ENCODE peak calls at places on chromosome 20, in four cellular contexts. L is HepG2, G is suprapubic skin, W is stomach. R is an unnamed sample.

GRCh38 chr20:34111057-34111711 is 859 bp downstream of the EIF2S2 start:
- DNase-seq in L (no peak), G (peak; percentile 71), W (no peak), R (peak; percentile 18)

GRCh38 chr20:10547276-10548114 is 112.4 kb downstream of the SLX4IP start:
- DNase-seq in L (no peak), G (no peak), W (no peak), R (no peak)

GRCh38 chr20:2521369-2522305 is 12.9 kb upstream of the ZNF343 start:
- DNase-seq in L (peak; percentile 45), G (no peak), W (peak; percentile 42), R (peak; percentile 41)

GRCh38 chr20:50153153-50153499 is 397 bp downstream of the PEDS1 start:
- DNase-seq in L (no peak), G (no peak), W (no peak), R (peak; percentile 44)

GRCh38 chr20:53068241-53068640 is 96.1 kb downstream of the TSHZ2 start:
- DNase-seq in L (no peak), G (no peak), W (no peak), R (no peak)

GRCh38 chr20:10573273-10573950 is 100.4 kb downstream of the JAG1 start:
- DNase-seq in L (no peak), G (no peak), W (no peak), R (no peak)

GRCh38 chr20:50354690-50355592 is 155.2 kb upstream of the PTPN1 start:
- DNase-seq in L (no peak), G (no peak), W (no peak), R (peak; percentile 47)

GRCh38 chr20:62381202-62381797 is 5.6 kb upstream of the RPS21 start:
- DNase-seq in L (no peak), G (no peak), W (no peak), R (no peak)

GRCh38 chr20:45765980-45766379 is 25.7 kb downstream of the WFDC3 start:
- DNase-seq in L (no peak), G (no peak), W (no peak), R (no peak)

GRCh38 chr20:12358006-12358654 is 440.4 kb downstream of the BTBD3 start:
- DNase-seq in L (no peak), G (no peak), W (no peak), R (no peak)

GRCh38 chr20:2654384-2654822 is 2.0 kb downstream of the NOP56 start:
- DNase-seq in L (no peak), G (no peak), W (no peak), R (no peak)

GRCh38 chr20:54515788-54516324 is 40.5 kb downstream of the DOK5 start:
- DNase-seq in L (no peak), G (no peak), W (no peak), R (no peak)

GRCh38 chr20:34586488-34587163 is 28.1 kb downstream of the MAP1LC3A start:
- DNase-seq in L (peak; percentile 36), G (no peak), W (no peak), R (no peak)

GRCh38 chr20:46237736-46238135 is 70.6 kb downstream of the CDH22 start:
- DNase-seq in L (no peak), G (no peak), W (no peak), R (no peak)

GRCh38 chr20:54995553-54995952 is 520.2 kb downstream of the DOK5 start:
- DNase-seq in L (no peak), G (no peak), W (no peak), R (no peak)

GRCh38 chr20:48348022-48348421 is 479.8 kb downstream of the PREX1 start:
- DNase-seq in L (no peak), G (no peak), W (no peak), R (no peak)

GRCh38 chr20:6034134-6034969 is 19.5 kb downstream of the LRRN4 start:
- DNase-seq in L (no peak), G (no peak), W (no peak), R (no peak)

GRCh38 chr20:51335329-51335841 is 207.1 kb downstream of the NFATC2 start:
- DNase-seq in L (no peak), G (no peak), W (no peak), R (no peak)

GRCh38 chr20:52569201-52569600 is 377.6 kb upstream of the ZFP64 start:
- DNase-seq in L (no peak), G (no peak), W (no peak), R (no peak)

GRCh38 chr20:32893878-32894483 is 35.3 kb downstream of the EFCAB8 start:
- DNase-seq in L (peak; percentile 59), G (no peak), W (no peak), R (no peak)

GRCh38 chr20:9374068-9374467 is 140.3 kb upstream of the LAMP5 start:
- DNase-seq in L (no peak), G (no peak), W (no peak), R (no peak)

GRCh38 chr20:63582382-63583063 is 8.5 kb upstream of the HELZ2 start:
- DNase-seq in L (no peak), G (no peak), W (no peak), R (no peak)

GRCh38 chr20:46458891-46459750 is 52.7 kb upstream of the ELMO2 start:
- DNase-seq in L (no peak), G (no peak), W (peak; percentile 68), R (peak; percentile 70)

GRCh38 chr20:51563141-51563596 is 20.6 kb upstream of the NFATC2 start:
- DNase-seq in L (no peak), G (no peak), W (no peak), R (peak; percentile 26)

GRCh38 chr20:58528412-58528811 is 13.2 kb upstream of the APCDD1L start:
- DNase-seq in L (no peak), G (no peak), W (no peak), R (no peak)

GRCh38 chr20:58523072-58523681 is 8.0 kb upstream of the APCDD1L start:
- DNase-seq in L (no peak), G (no peak), W (no peak), R (no peak)

GRCh38 chr20:58524814-58525213 is 9.6 kb upstream of the APCDD1L start:
- DNase-seq in L (no peak), G (no peak), W (no peak), R (no peak)

GRCh38 chr20:58523916-58524315 is 8.7 kb upstream of the APCDD1L start:
- DNase-seq in L (no peak), G (no peak), W (no peak), R (no peak)

GRCh38 chr20:58526411-58526810 is 11.2 kb upstream of the APCDD1L start:
- DNase-seq in L (no peak), G (no peak), W (no peak), R (no peak)
- H3K9me3 ChIP-seq in L (peaks cover 23% of the 10 kb centered on the region), G (peaks cover 6% of the 10 kb centered on the region), W (peaks cover 42% of the 10 kb centered on the region), R (peaks cover 15% of the 10 kb centered on the region)

DNA sequence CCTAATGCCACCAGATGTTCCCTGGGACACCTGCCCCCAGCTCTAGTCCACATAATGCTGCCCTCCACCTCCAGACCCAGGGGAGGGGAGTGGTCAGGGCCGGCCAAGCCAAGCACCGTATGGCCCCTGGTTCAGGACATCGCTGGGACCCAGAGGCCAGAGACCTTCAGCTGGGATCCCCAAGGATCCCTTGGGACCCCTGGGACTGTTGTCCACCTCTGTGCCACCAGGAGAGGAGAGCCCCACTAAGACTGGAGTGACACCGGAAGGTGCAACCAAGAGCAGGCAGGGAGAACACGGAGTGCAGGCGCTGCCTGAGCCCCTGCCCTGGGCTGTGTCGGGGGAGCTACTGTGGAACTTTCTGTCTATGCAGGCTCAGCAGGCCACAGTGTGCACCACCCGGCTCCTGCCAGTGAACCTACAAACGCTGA is 43.6 kb downstream of the CTCFL start:
- DNase-seq in L (no peak), G (peak; percentile 41), W (no peak), R (no peak)
- H3K4me1 ChIP-seq in L (peaks cover 8% of the 10 kb centered on the region), G (no peaks in the 10 kb centered on the region), W (no peaks in the 10 kb centered on the region), R (peaks cover 6% of the 10 kb centered on the region)

GRCh38 chr20:3781153-3781910 is at the start of gene SPEF1:
- DNase-seq in L (peak; percentile 98), G (peak; percentile 89), W (peak; percentile 76), R (peak; percentile 79)
- TF ChIP-seq EP300 in L (no peak), G (no peak), W (no peak), R (no peak)

GRCh38 chr20:41592516-41593192 is 25.5 kb downstream of the CHD6 start:
- DNase-seq in L (no peak), G (no peak), W (no peak), R (no peak)

GRCh38 chr20:41599699-41600104 is 18.5 kb downstream of the CHD6 start:
- DNase-seq in L (no peak), G (no peak), W (no peak), R (no peak)

GRCh38 chr20:41598719-41599118 is 19.5 kb downstream of the CHD6 start:
- DNase-seq in L (no peak), G (no peak), W (no peak), R (no peak)

GRCh38 chr20:41594514-41595322 is 23.5 kb downstream of the CHD6 start:
- DNase-seq in L (peak; percentile 70), G (no peak), W (no peak), R (no peak)
- H3K9me3 ChIP-seq in L (peaks cover 30% of the 10 kb centered on the region), G (peaks cover 7% of the 10 kb centered on the region), W (peaks cover 54% of the 10 kb centered on the region), R (peaks cover 21% of the 10 kb centered on the region)

GRCh38 chr20:1327241-1327653 is 1.7 kb downstream of the SDCBP2 start:
- DNase-seq in L (no peak), G (peak; percentile 67), W (no peak), R (peak; percentile 41)
- H3K4me1 ChIP-seq in L (peaks cover 60% of the 10 kb centered on the region), G (peaks cover 80% of the 10 kb centered on the region), W (peaks cover 53% of the 10 kb centered on the region), R (peaks cover 48% of the 10 kb centered on the region)

GRCh38 chr20:36391456-36391855 is 85.3 kb downstream of the DLGAP4 start:
- DNase-seq in L (no peak), G (no peak), W (no peak), R (no peak)

GRCh38 chr20:36386236-36386635 is 80.1 kb downstream of the DLGAP4 start:
- DNase-seq in L (no peak), G (no peak), W (no peak), R (no peak)

GRCh38 chr20:36384022-36384619 is 78.0 kb downstream of the DLGAP4 start:
- DNase-seq in L (peak; percentile 79), G (no peak), W (no peak), R (no peak)

GRCh38 chr20:36390719-36391415 is 84.7 kb downstream of the DLGAP4 start:
- DNase-seq in L (no peak), G (no peak), W (no peak), R (no peak)

DNA sequence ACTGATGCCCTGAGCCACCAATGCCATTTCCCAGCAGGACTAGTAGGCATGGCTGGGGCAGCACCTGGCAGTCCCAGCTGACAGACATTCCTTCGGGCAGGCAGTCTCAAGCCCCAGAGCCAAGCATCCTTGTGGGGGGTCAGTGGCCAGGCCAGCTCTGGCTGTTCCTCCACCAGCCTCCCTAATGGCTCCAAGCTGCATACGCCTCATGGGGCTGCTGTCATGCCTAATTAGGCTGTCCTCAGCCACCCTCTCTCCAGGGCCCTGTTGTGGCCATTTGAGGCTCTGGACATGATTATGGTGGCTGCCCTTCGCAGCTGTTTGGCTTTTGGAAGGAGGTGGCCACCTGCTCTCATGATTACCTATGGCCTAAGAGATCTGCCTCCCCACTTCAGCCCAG is 79.4 kb downstream of the DLGAP4 start:
- DNase-seq in L (no peak), G (no peak), W (no peak), R (no peak)
- TF ChIP-seq EP300 in L (no peak), G (no peak), W (no peak), R (no peak)

GRCh38 chr20:42735539-42735938 is 454.2 kb downstream of the PTPRT start:
- DNase-seq in L (no peak), G (no peak), W (no peak), R (no peak)
- H3K9me3 ChIP-seq in L (peaks cover 94% of the 10 kb centered on the region), G (no peaks in the 10 kb centered on the region), W (no peaks in the 10 kb centered on the region), R (no peaks in the 10 kb centered on the region)

R was measured in transverse colon.